ENCODE peak calls at places on chromosomes 16 and 17, in nine cellular contexts. One of them, this sample, is unnamed.

GRCh38 chr16:1940273-1941161 is 2.5 kb downstream of the MSRB1 start:
- DNase-seq in body of pancreas: peak; percentile 98
- DNase-seq in breast epithelium: no peak
- DNase-seq in transverse colon: peak; percentile 47
- DNase-seq in esophagus muscularis mucosa: no peak
- DNase-seq in HepG2: peak; percentile 87
- DNase-seq in heart left ventricle: no peak
- DNase-seq in tibial nerve: no peak
- DNase-seq in IMR-90: no peak
- DNase-seq in this sample: no peak

GRCh38 chr17:68184816-68185436 is 62.9 kb upstream of the AMZ2 start:
- DNase-seq in body of pancreas: no peak
- DNase-seq in breast epithelium: peak; percentile 13
- DNase-seq in transverse colon: no peak
- DNase-seq in esophagus muscularis mucosa: no peak
- DNase-seq in HepG2: no peak
- DNase-seq in heart left ventricle: no peak
- DNase-seq in tibial nerve: no peak
- DNase-seq in IMR-90: no peak
- DNase-seq in this sample: no peak

GRCh38 chr16:88703486-88704309 is 2.5 kb downstream of the RNF166 start:
- DNase-seq in body of pancreas: peak; percentile 71
- DNase-seq in breast epithelium: peak; percentile 37
- DNase-seq in transverse colon: peak; percentile 62
- DNase-seq in esophagus muscularis mucosa: no peak
- DNase-seq in HepG2: no peak
- DNase-seq in heart left ventricle: no peak
- DNase-seq in tibial nerve: no peak
- DNase-seq in IMR-90: no peak
- DNase-seq in this sample: peak; percentile 43

GRCh38 chr17:40515491-40516041 is 14.1 kb upstream of the TNS4 start:
- DNase-seq in body of pancreas: no peak
- DNase-seq in breast epithelium: no peak
- DNase-seq in transverse colon: no peak
- DNase-seq in esophagus muscularis mucosa: no peak
- DNase-seq in HepG2: no peak
- DNase-seq in heart left ventricle: no peak
- DNase-seq in tibial nerve: no peak
- DNase-seq in IMR-90: no peak
- DNase-seq in this sample: no peak

GRCh38 chr16:59878999-59879398 is 1144.9 kb upstream of the GOT2 start:
- DNase-seq in body of pancreas: no peak
- DNase-seq in breast epithelium: no peak
- DNase-seq in transverse colon: no peak
- DNase-seq in esophagus muscularis mucosa: no peak
- DNase-seq in HepG2: no peak
- DNase-seq in heart left ventricle: no peak
- DNase-seq in tibial nerve: no peak
- DNase-seq in IMR-90: no peak
- DNase-seq in this sample: no peak

GRCh38 chr17:61072648-61073047 is 327.0 kb upstream of the TBX2 start:
- DNase-seq in body of pancreas: no peak
- DNase-seq in breast epithelium: no peak
- DNase-seq in transverse colon: no peak
- DNase-seq in esophagus muscularis mucosa: no peak
- DNase-seq in HepG2: no peak
- DNase-seq in heart left ventricle: no peak
- DNase-seq in tibial nerve: no peak
- DNase-seq in IMR-90: no peak
- DNase-seq in this sample: no peak

GRCh38 chr17:6910987-6911603 is 79.6 kb upstream of the TEKT1 start:
- DNase-seq in body of pancreas: no peak
- DNase-seq in breast epithelium: no peak
- DNase-seq in transverse colon: no peak
- DNase-seq in esophagus muscularis mucosa: no peak
- DNase-seq in HepG2: peak; percentile 23
- DNase-seq in heart left ventricle: no peak
- DNase-seq in tibial nerve: no peak
- DNase-seq in IMR-90: peak; percentile 57
- DNase-seq in this sample: no peak

GRCh38 chr17:72576289-72576759 is 455.5 kb downstream of the SOX9 start:
- DNase-seq in body of pancreas: no peak
- DNase-seq in breast epithelium: no peak
- DNase-seq in transverse colon: no peak
- DNase-seq in esophagus muscularis mucosa: no peak
- DNase-seq in HepG2: peak; percentile 59
- DNase-seq in heart left ventricle: no peak
- DNase-seq in tibial nerve: no peak
- DNase-seq in IMR-90: no peak
- DNase-seq in this sample: no peak

GRCh38 chr16:23406546-23407240 is 46.3 kb downstream of the COG7 start:
- DNase-seq in body of pancreas: no peak
- DNase-seq in breast epithelium: no peak
- DNase-seq in transverse colon: no peak
- DNase-seq in esophagus muscularis mucosa: no peak
- DNase-seq in HepG2: no peak
- DNase-seq in heart left ventricle: no peak
- DNase-seq in tibial nerve: no peak
- DNase-seq in IMR-90: no peak
- DNase-seq in this sample: no peak

GRCh38 chr17:45784583-45785372 is 658 bp downstream of the CRHR1 start:
- DNase-seq in body of pancreas: peak; percentile 25
- DNase-seq in breast epithelium: no peak
- DNase-seq in transverse colon: no peak
- DNase-seq in esophagus muscularis mucosa: no peak
- DNase-seq in HepG2: peak; percentile 24
- DNase-seq in heart left ventricle: no peak
- DNase-seq in tibial nerve: no peak
- DNase-seq in IMR-90: no peak
- DNase-seq in this sample: peak; percentile 49

GRCh38 chr16:20409398-20410152 is at the start of gene ACSM5:
- DNase-seq in body of pancreas: peak; percentile 68
- DNase-seq in breast epithelium: peak; percentile 39
- DNase-seq in transverse colon: peak; percentile 25
- DNase-seq in esophagus muscularis mucosa: no peak
- DNase-seq in HepG2: peak; percentile 62
- DNase-seq in heart left ventricle: peak; percentile 73
- DNase-seq in tibial nerve: peak; percentile 49
- DNase-seq in IMR-90: no peak
- DNase-seq in this sample: peak; percentile 75

GRCh38 chr16:75763250-75763649 is 37.0 kb upstream of the CPHXL start:
- DNase-seq in body of pancreas: no peak
- DNase-seq in breast epithelium: no peak
- DNase-seq in transverse colon: no peak
- DNase-seq in esophagus muscularis mucosa: no peak
- DNase-seq in HepG2: no peak
- DNase-seq in heart left ventricle: no peak
- DNase-seq in tibial nerve: no peak
- DNase-seq in IMR-90: no peak
- DNase-seq in this sample: no peak

GRCh38 chr16:73956592-73957495 is 339.8 kb upstream of the PSMD7 start:
- DNase-seq in body of pancreas: peak; percentile 75
- DNase-seq in breast epithelium: peak; percentile 30
- DNase-seq in transverse colon: peak; percentile 69
- DNase-seq in esophagus muscularis mucosa: no peak
- DNase-seq in HepG2: peak; percentile 50
- DNase-seq in heart left ventricle: peak; percentile 34
- DNase-seq in tibial nerve: peak; percentile 40
- DNase-seq in IMR-90: peak; percentile 64
- DNase-seq in this sample: peak; percentile 54

GRCh38 chr17:75685508-75685907 is 18.4 kb downstream of the SAP30BP start:
- DNase-seq in body of pancreas: no peak
- DNase-seq in breast epithelium: no peak
- DNase-seq in transverse colon: no peak
- DNase-seq in esophagus muscularis mucosa: no peak
- DNase-seq in HepG2: no peak
- DNase-seq in heart left ventricle: no peak
- DNase-seq in tibial nerve: no peak
- DNase-seq in IMR-90: no peak
- DNase-seq in this sample: no peak

GRCh38 chr16:5366126-5366525 is 268.5 kb upstream of the EEF2KMT start:
- DNase-seq in body of pancreas: no peak
- DNase-seq in breast epithelium: no peak
- DNase-seq in transverse colon: no peak
- DNase-seq in esophagus muscularis mucosa: no peak
- DNase-seq in HepG2: no peak
- DNase-seq in heart left ventricle: no peak
- DNase-seq in tibial nerve: no peak
- DNase-seq in IMR-90: no peak
- DNase-seq in this sample: no peak
- TF ChIP-seq CTCF in body of pancreas: no peak
- TF ChIP-seq CTCF in breast epithelium: no peak
- TF ChIP-seq CTCF in transverse colon: no peak
- TF ChIP-seq CTCF in esophagus muscularis mucosa: no peak
- TF ChIP-seq CTCF in HepG2: no peak
- TF ChIP-seq CTCF in heart left ventricle: no peak
- TF ChIP-seq CTCF in tibial nerve: no peak
- TF ChIP-seq CTCF in IMR-90: no peak
- TF ChIP-seq CTCF in this sample: no peak

GRCh38 chr17:57662644-57663308 is 82.3 kb downstream of the CCDC182 start:
- DNase-seq in body of pancreas: peak; percentile 95
- DNase-seq in breast epithelium: peak; percentile 94
- DNase-seq in transverse colon: peak; percentile 87
- DNase-seq in esophagus muscularis mucosa: peak; percentile 98
- DNase-seq in HepG2: peak; percentile 12
- DNase-seq in heart left ventricle: peak; percentile 97
- DNase-seq in tibial nerve: peak; percentile 88
- DNase-seq in IMR-90: peak; percentile 99
- DNase-seq in this sample: peak; percentile 92
- TF ChIP-seq POLR2A in body of pancreas: no peak
- TF ChIP-seq POLR2A in breast epithelium: no peak
- TF ChIP-seq POLR2A in transverse colon: no peak
- TF ChIP-seq POLR2A in esophagus muscularis mucosa: no peak
- TF ChIP-seq POLR2A in HepG2: no peak
- TF ChIP-seq POLR2A in heart left ventricle: no peak
- TF ChIP-seq POLR2A in tibial nerve: peak; percentile 64
- TF ChIP-seq POLR2A in IMR-90: peak; percentile 48
- TF ChIP-seq POLR2A in this sample: no peak

GRCh38 chr17:28529012-28529400 is 22.9 kb downstream of the FOXN1 start:
- DNase-seq in body of pancreas: no peak
- DNase-seq in breast epithelium: no peak
- DNase-seq in transverse colon: no peak
- DNase-seq in esophagus muscularis mucosa: no peak
- DNase-seq in HepG2: no peak
- DNase-seq in heart left ventricle: no peak
- DNase-seq in tibial nerve: no peak
- DNase-seq in IMR-90: no peak
- DNase-seq in this sample: no peak

GRCh38 chr17:28530250-28530649 is 22.2 kb downstream of the UNC119 start:
- DNase-seq in body of pancreas: no peak
- DNase-seq in breast epithelium: no peak
- DNase-seq in transverse colon: no peak
- DNase-seq in esophagus muscularis mucosa: no peak
- DNase-seq in HepG2: no peak
- DNase-seq in heart left ventricle: no peak
- DNase-seq in tibial nerve: no peak
- DNase-seq in IMR-90: no peak
- DNase-seq in this sample: no peak

GRCh38 chr17:28527859-28528258 is 21.7 kb downstream of the FOXN1 start:
- DNase-seq in body of pancreas: peak; percentile 40
- DNase-seq in breast epithelium: peak; percentile 72
- DNase-seq in transverse colon: peak; percentile 58
- DNase-seq in esophagus muscularis mucosa: no peak
- DNase-seq in HepG2: no peak
- DNase-seq in heart left ventricle: no peak
- DNase-seq in tibial nerve: no peak
- DNase-seq in IMR-90: no peak
- DNase-seq in this sample: peak; percentile 90

GRCh38 chr17:28527181-28527681 is 21.1 kb downstream of the FOXN1 start:
- DNase-seq in body of pancreas: no peak
- DNase-seq in breast epithelium: no peak
- DNase-seq in transverse colon: no peak
- DNase-seq in esophagus muscularis mucosa: no peak
- DNase-seq in HepG2: no peak
- DNase-seq in heart left ventricle: no peak
- DNase-seq in tibial nerve: no peak
- DNase-seq in IMR-90: no peak
- DNase-seq in this sample: no peak

GRCh38 chr17:28528329-28529011 is 22.3 kb downstream of the FOXN1 start:
- DNase-seq in body of pancreas: no peak
- DNase-seq in breast epithelium: no peak
- DNase-seq in transverse colon: peak; percentile 69
- DNase-seq in esophagus muscularis mucosa: no peak
- DNase-seq in HepG2: no peak
- DNase-seq in heart left ventricle: no peak
- DNase-seq in tibial nerve: no peak
- DNase-seq in IMR-90: no peak
- DNase-seq in this sample: no peak
- H3K4me1 ChIP-seq in body of pancreas: peaks cover 33% of the 10 kb centered on the region
- H3K4me1 ChIP-seq in breast epithelium: no peaks in the 10 kb centered on the region
- H3K4me1 ChIP-seq in transverse colon: peaks cover 21% of the 10 kb centered on the region
- H3K4me1 ChIP-seq in esophagus muscularis mucosa: peaks cover 7% of the 10 kb centered on the region
- H3K4me1 ChIP-seq in HepG2: peaks cover 37% of the 10 kb centered on the region
- H3K4me1 ChIP-seq in heart left ventricle: no peaks in the 10 kb centered on the region
- H3K4me1 ChIP-seq in tibial nerve: no peaks in the 10 kb centered on the region
- H3K4me1 ChIP-seq in IMR-90: peaks cover 25% of the 10 kb centered on the region
- H3K4me1 ChIP-seq in this sample: peaks cover 29% of the 10 kb centered on the region

GRCh38 chr17:64109400-64109799 is 20.5 kb downstream of the ERN1 start:
- DNase-seq in body of pancreas: no peak
- DNase-seq in breast epithelium: no peak
- DNase-seq in transverse colon: no peak
- DNase-seq in esophagus muscularis mucosa: no peak
- DNase-seq in HepG2: no peak
- DNase-seq in heart left ventricle: no peak
- DNase-seq in tibial nerve: no peak
- DNase-seq in IMR-90: no peak
- DNase-seq in this sample: no peak

GRCh38 chr17:64107517-64108235 is 22.3 kb downstream of the ERN1 start:
- DNase-seq in body of pancreas: peak; percentile 76
- DNase-seq in breast epithelium: no peak
- DNase-seq in transverse colon: no peak
- DNase-seq in esophagus muscularis mucosa: no peak
- DNase-seq in HepG2: peak; percentile 35
- DNase-seq in heart left ventricle: no peak
- DNase-seq in tibial nerve: no peak
- DNase-seq in IMR-90: no peak
- DNase-seq in this sample: no peak

GRCh38 chr17:64103751-64104364 is 26.1 kb downstream of the ERN1 start:
- DNase-seq in body of pancreas: no peak
- DNase-seq in breast epithelium: no peak
- DNase-seq in transverse colon: no peak
- DNase-seq in esophagus muscularis mucosa: no peak
- DNase-seq in HepG2: no peak
- DNase-seq in heart left ventricle: no peak
- DNase-seq in tibial nerve: no peak
- DNase-seq in IMR-90: peak; percentile 61
- DNase-seq in this sample: no peak

GRCh38 chr17:64110436-64111152 is 19.4 kb downstream of the ERN1 start:
- DNase-seq in body of pancreas: no peak
- DNase-seq in breast epithelium: no peak
- DNase-seq in transverse colon: no peak
- DNase-seq in esophagus muscularis mucosa: no peak
- DNase-seq in HepG2: no peak
- DNase-seq in heart left ventricle: no peak
- DNase-seq in tibial nerve: no peak
- DNase-seq in IMR-90: no peak
- DNase-seq in this sample: no peak

GRCh38 chr17:64106918-64107317 is 23.0 kb downstream of the ERN1 start:
- DNase-seq in body of pancreas: no peak
- DNase-seq in breast epithelium: no peak
- DNase-seq in transverse colon: no peak
- DNase-seq in esophagus muscularis mucosa: no peak
- DNase-seq in HepG2: no peak
- DNase-seq in heart left ventricle: no peak
- DNase-seq in tibial nerve: no peak
- DNase-seq in IMR-90: no peak
- DNase-seq in this sample: no peak
- TF ChIP-seq CTCF in body of pancreas: no peak
- TF ChIP-seq CTCF in breast epithelium: no peak
- TF ChIP-seq CTCF in transverse colon: no peak
- TF ChIP-seq CTCF in esophagus muscularis mucosa: no peak
- TF ChIP-seq CTCF in HepG2: no peak
- TF ChIP-seq CTCF in heart left ventricle: no peak
- TF ChIP-seq CTCF in tibial nerve: no peak
- TF ChIP-seq CTCF in IMR-90: no peak
- TF ChIP-seq CTCF in this sample: no peak

This sample was measured in stomach.